ENCODE peak calls at places on chromosomes 3 and 15, in nine cellular contexts. E is heart left ventricle, S is cardiac muscle cell, B is hepatocyte, W is A549, T is IMR-90, L is gastrocnemius medialis, X is upper lobe of right lung, A is tibial nerve. G is an unnamed sample. For H3K4me1, the result is how much of the 10 kb centered on the place peaks cover.

GRCh38 chr3:6540981-6541380 is 319.9 kb upstream of the GRM7 start:
- DNase-seq in S (no peak), W (no peak), B (no peak), A (no peak), E (no peak), T (no peak), L (no peak), X (no peak), G (no peak)

GRCh38 chr15:41849861-41850260 is 11.2 kb downstream of the PLA2G4B start:
- DNase-seq in S (no peak), A (no peak), B (no peak), L (no peak), X (peak), W (no peak), T (no peak), E (no peak), G (no peak)

GRCh38 chr3:101796076-101796475 is 17.1 kb downstream of the NXPE3 start:
- DNase-seq in S (no peak), T (no peak), A (no peak), X (no peak), W (no peak), L (no peak), B (no peak), E (no peak), G (no peak)

GRCh38 chr15:47620960-47621681 is 96.2 kb upstream of the SEMA6D start:
- DNase-seq in L (no peak), W (no peak), X (no peak), T (peak), B (no peak), E (no peak), S (no peak), A (no peak), G (no peak)

GRCh38 chr3:174333640-174334039 is 525.5 kb upstream of the NAALADL2 start:
- DNase-seq in E (no peak), X (no peak), T (peak), L (no peak), S (no peak), A (no peak), W (no peak), B (no peak), G (no peak)

GRCh38 chr3:158896729-158897128 is 94.9 kb downstream of the MFSD1 start:
- DNase-seq in T (no peak), X (no peak), A (no peak), S (no peak), B (no peak), E (no peak), W (no peak), L (no peak), G (no peak)

GRCh38 chr3:64915778-64916177 is 228.0 kb upstream of the ADAMTS9 start:
- DNase-seq in T (peak), E (no peak), B (peak), X (no peak), S (peak), L (no peak), A (no peak), W (no peak), G (no peak)

GRCh38 chr3:192494176-192494575 is 233.2 kb downstream of the FGF12 start:
- DNase-seq in L (no peak), W (no peak), S (peak), A (no peak), E (no peak), T (no peak), B (no peak), X (no peak), G (no peak)

GRCh38 chr15:40722934-40723333 is 28.0 kb downstream of the RAD51 start:
- DNase-seq in W (no peak), S (no peak), L (no peak), T (peak), B (no peak), E (no peak), A (no peak), X (no peak), G (no peak)

GRCh38 chr3:105388199-105388598 is 21.5 kb downstream of the ALCAM start:
- DNase-seq in L (no peak), A (no peak), X (no peak), W (no peak), T (no peak), B (no peak), S (no peak), E (no peak), G (no peak)

GRCh38 chr15:70582143-70582945 is 181.0 kb downstream of the UACA start:
- DNase-seq in W (no peak), X (no peak), L (peak), E (no peak), B (no peak), A (no peak), S (peak), T (peak), G (peak)

GRCh38 chr15:59398220-59398619 is 25.5 kb upstream of the MYO1E start:
- DNase-seq in L (no peak), W (no peak), B (no peak), A (no peak), X (no peak), T (no peak), S (no peak), E (no peak), G (no peak)
- H3K4me1 ChIP-seq in L (under half), W (under half), B (under half), A (under half), X (under half), T (under half), S (under half), E (under half), G (under half)

DNA sequence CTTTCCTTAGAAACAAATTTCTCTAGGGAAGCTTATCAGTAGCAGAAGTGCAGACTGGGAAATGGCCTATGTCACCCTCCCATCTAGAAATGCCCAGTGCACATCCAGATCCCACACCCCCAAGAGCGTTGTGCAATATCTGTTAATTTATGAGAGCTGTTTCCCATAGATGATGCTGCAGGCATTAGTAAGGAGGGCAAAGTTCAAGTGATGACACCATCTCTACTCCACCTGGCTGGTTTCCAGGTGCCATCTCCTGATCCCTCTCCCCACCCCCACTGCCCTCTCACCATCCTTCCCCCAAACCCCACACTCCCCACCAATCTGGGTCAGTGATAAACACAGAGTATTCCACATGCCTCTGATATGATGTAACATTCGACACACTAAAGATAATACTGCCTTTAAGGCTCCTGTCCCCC is 39.4 kb downstream of the AGTR1 start:
- DNase-seq in S (peak), L (no peak), A (no peak), X (no peak), B (peak), E (no peak), W (no peak), T (peak), G (no peak)
- H3K27ac ChIP-seq in S (no peak), L (no peak), A (no peak), X (no peak), B (peak), E (no peak), W (peak), T (no peak), G (no peak)

GRCh38 chr15:20353966-20354883 is 187.4 kb downstream of the GOLGA6L6 start:
- DNase-seq in T (no peak), W (no peak), L (no peak), S (no peak), X (peak), E (peak), B (peak), A (no peak), G (peak)
- TF ChIP-seq CTCF in T (no peak), W (no peak), L (no peak), S (no peak), X (no peak), E (no peak), B (no peak), A (no peak), G (no peak)

GRCh38 chr3:39180183-39180545 is 12.2 kb downstream of the XIRP1 start:
- DNase-seq in X (no peak), L (no peak), E (no peak), W (no peak), T (no peak), S (no peak), A (no peak), B (no peak), G (no peak)
- H3K4me1 ChIP-seq in X (under half), L (under half), E (under half), W (under half), T (under half), S (under half), A (under half), B (under half), G (under half)

GRCh38 chr15:81027200-81027599 is 26.5 kb downstream of the TLNRD1 start:
- DNase-seq in W (no peak), T (peak), L (no peak), E (no peak), B (no peak), S (no peak), X (no peak), A (no peak), G (no peak)

GRCh38 chr15:81021321-81021720 is 20.6 kb downstream of the TLNRD1 start:
- DNase-seq in W (no peak), L (no peak), A (no peak), S (no peak), X (no peak), E (no peak), T (no peak), B (no peak), G (no peak)

GRCh38 chr15:81024265-81024875 is 23.6 kb downstream of the TLNRD1 start:
- DNase-seq in E (no peak), B (peak), S (no peak), X (no peak), A (no peak), L (no peak), T (no peak), W (no peak), G (peak)

GRCh38 chr15:81024891-81025290 is 24.2 kb downstream of the TLNRD1 start:
- DNase-seq in S (no peak), T (no peak), L (no peak), B (no peak), X (no peak), E (no peak), A (no peak), W (no peak), G (no peak)

DNA sequence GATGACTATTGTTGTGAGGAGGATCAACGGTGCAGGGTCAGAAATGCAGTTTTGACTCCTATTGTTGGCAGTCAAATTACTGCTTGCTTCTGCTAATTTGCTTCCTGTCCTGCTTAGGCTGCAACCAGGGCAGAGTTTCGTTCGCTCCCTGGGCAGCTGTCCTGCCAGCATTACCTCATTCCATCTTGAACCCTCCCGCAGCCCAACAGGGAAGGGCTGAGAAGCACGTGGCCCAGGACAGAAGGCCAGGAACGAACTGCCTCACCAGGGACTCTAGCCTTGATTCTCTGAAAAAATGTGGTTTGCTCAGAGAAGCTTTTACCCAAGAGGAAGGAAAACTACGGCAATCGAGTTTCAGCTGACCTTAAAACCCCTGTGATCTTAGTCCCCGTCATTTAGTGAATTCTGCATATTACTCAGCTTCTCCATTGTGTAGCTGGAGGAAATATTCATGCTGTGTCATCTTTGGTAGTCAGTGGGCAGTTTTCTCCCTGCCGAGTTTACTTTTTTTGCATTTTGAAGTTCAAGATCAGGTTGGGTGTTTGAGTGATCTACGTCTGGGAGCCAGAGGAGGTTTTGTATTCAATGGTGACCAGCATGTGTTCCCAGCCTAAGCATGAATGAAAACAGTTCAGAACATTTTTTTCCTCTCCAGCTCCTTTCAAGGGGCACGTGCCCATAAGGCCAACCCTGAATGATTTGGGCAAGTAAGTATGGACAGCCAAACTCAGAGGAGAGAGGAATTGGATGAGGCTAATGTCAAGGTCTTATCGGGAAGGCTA is 23.0 kb downstream of the TLNRD1 start:
- DNase-seq in L (peak), A (peak), B (no peak), T (peak), W (no peak), S (peak), E (peak), X (peak), G (peak)
- H3K27ac ChIP-seq in L (peak), A (peak), B (peak), T (no peak), W (no peak), S (no peak), E (peak), X (peak), G (peak)

G was measured in endodermal cell.